ENCODE peak calls at places on chromosome 21, in seven cellular contexts. O is transverse colon, B is NB4, M is AG09319, D is glutamatergic neuron, L is IMR-90, I is dorsolateral prefrontal cortex. J is an unnamed sample.

GRCh38 chr21:44349847-44350772 is 3.3 kb upstream of the TRPM2 start:
- DNase-seq in O (no peak), L (no peak), D (no peak), I (no peak), B (no peak), M (no peak), J (no peak)

GRCh38 chr21:35179990-35180557 is 131.0 kb upstream of the RUNX1 start:
- DNase-seq in M (no peak), B (no peak), L (peak), O (no peak), I (no peak), D (no peak), J (no peak)

GRCh38 chr21:44085491-44086321 is 21.5 kb upstream of the PWP2 start:
- DNase-seq in I (peak), B (peak), D (no peak), L (no peak), O (no peak), M (no peak), J (no peak)

GRCh38 chr21:34545079-34545884 is 33.3 kb upstream of the KCNE1 start:
- DNase-seq in L (peak), O (peak), I (peak), B (peak), D (no peak), M (peak), J (peak)

GRCh38 chr21:38751379-38752050 is 54.2 kb upstream of the ETS2 start:
- DNase-seq in M (no peak), D (no peak), B (peak), I (no peak), O (no peak), L (no peak), J (no peak)

GRCh38 chr21:40952551-40953330 is 105.8 kb upstream of the DSCAM start:
- DNase-seq in M (no peak), O (no peak), B (no peak), D (no peak), L (no peak), I (no peak), J (no peak)

GRCh38 chr21:15209224-15209623 is 144.4 kb upstream of the NRIP1 start:
- DNase-seq in D (no peak), B (no peak), O (no peak), L (no peak), M (no peak), I (no peak), J (no peak)

GRCh38 chr21:34524671-34525601 is 12.9 kb upstream of the KCNE1 start:
- DNase-seq in I (no peak), L (peak), O (no peak), M (no peak), B (no peak), D (no peak), J (no peak)

GRCh38 chr21:33848252-33848953 is 67.2 kb downstream of the ATP5PO start:
- DNase-seq in I (no peak), M (no peak), O (peak), B (no peak), L (no peak), D (no peak), J (no peak)

GRCh38 chr21:38989745-38990423 is 184.2 kb downstream of the ETS2 start:
- DNase-seq in I (no peak), B (no peak), O (no peak), M (peak), D (no peak), L (peak), J (no peak)

GRCh38 chr21:15631342-15631741 is 98.4 kb upstream of the USP25 start:
- DNase-seq in O (no peak), D (no peak), I (no peak), L (peak), B (no peak), M (no peak), J (no peak)

GRCh38 chr21:45326169-45326833 is 38.6 kb upstream of the POFUT2 start:
- DNase-seq in B (no peak), L (peak), M (no peak), I (peak), D (no peak), O (no peak), J (no peak)

GRCh38 chr21:40355076-40355475 is 487.8 kb downstream of the PCP4 start:
- DNase-seq in M (no peak), D (no peak), I (no peak), O (no peak), L (no peak), B (no peak), J (no peak)

GRCh38 chr21:32423320-32423719 is 10.8 kb downstream of the EVA1C start:
- DNase-seq in I (no peak), L (peak), M (no peak), B (no peak), O (no peak), D (no peak), J (no peak)

GRCh38 chr21:15050588-15051377 is 14.0 kb downstream of the NRIP1 start:
- DNase-seq in M (no peak), O (peak), B (no peak), D (no peak), I (no peak), L (no peak), J (no peak)

GRCh38 chr21:33196956-33197374 is 32.8 kb upstream of the IFNAR2 start:
- DNase-seq in B (peak), M (no peak), I (peak), O (peak), D (peak), L (peak), J (peak)

GRCh38 chr21:33394260-33394659 is 9.0 kb upstream of the IFNGR2 start:
- DNase-seq in B (peak), O (peak), D (no peak), L (no peak), I (no peak), M (no peak), J (no peak)

GRCh38 chr21:45867671-45868081 is 113.9 kb upstream of the COL6A1 start:
- DNase-seq in O (no peak), I (no peak), L (no peak), B (no peak), M (no peak), D (no peak), J (no peak)

GRCh38 chr21:34702341-34702807 is 33.6 kb downstream of the CLIC6 start:
- DNase-seq in I (no peak), O (no peak), B (no peak), D (no peak), M (peak), L (peak), J (no peak)

GRCh38 chr21:43274022-43274945 is 105.5 kb downstream of the CRYAA start:
- DNase-seq in L (no peak), M (no peak), O (no peak), I (no peak), B (no peak), D (no peak), J (no peak)

GRCh38 chr21:39860600-39860999 is 6.6 kb upstream of the PCP4 start:
- DNase-seq in I (no peak), L (no peak), B (no peak), M (no peak), O (no peak), D (no peak), J (no peak)

GRCh38 chr21:35202431-35202830 is 153.3 kb upstream of the RUNX1 start:
- DNase-seq in L (peak), M (no peak), O (no peak), I (no peak), B (no peak), D (no peak), J (no peak)

GRCh38 chr21:32977216-32977615 is 48.5 kb upstream of the OLIG2 start:
- DNase-seq in D (no peak), M (no peak), O (no peak), B (no peak), I (peak), L (no peak), J (no peak)

GRCh38 chr21:29189358-29189757 is 58.9 kb downstream of the MAP3K7CL start:
- DNase-seq in I (no peak), O (no peak), B (no peak), M (no peak), L (peak), D (no peak), J (no peak)

GRCh38 chr21:45293726-45294401 is 6.2 kb upstream of the POFUT2 start:
- DNase-seq in O (no peak), D (no peak), I (no peak), M (no peak), B (no peak), L (no peak), J (no peak)

GRCh38 chr21:42124826-42125570 is 53.9 kb downstream of the UMODL1 start:
- DNase-seq in L (no peak), O (no peak), D (no peak), I (no peak), B (no peak), M (no peak), J (no peak)

GRCh38 chr21:42124081-42124480 is 53.0 kb downstream of the UMODL1 start:
- DNase-seq in L (no peak), I (no peak), B (no peak), D (no peak), M (no peak), O (no peak), J (no peak)

GRCh38 chr21:42123509-42123908 is 52.4 kb downstream of the UMODL1 start:
- DNase-seq in I (no peak), D (no peak), O (no peak), B (no peak), M (no peak), L (no peak), J (no peak)

GRCh38 chr21:42127164-42128125 is 56.3 kb downstream of the UMODL1 start:
- DNase-seq in I (no peak), D (no peak), L (no peak), B (no peak), O (no peak), M (no peak), J (no peak)

GRCh38 chr21:42125571-42126544 is 54.7 kb downstream of the UMODL1 start:
- DNase-seq in D (no peak), I (no peak), O (no peak), L (peak), B (peak), M (no peak), J (no peak)
- TF ChIP-seq CTCF in D (no peak), I (no peak), O (no peak), L (no peak), B (peak), M (no peak), J (no peak)

GRCh38 chr21:36584980-36585940 is 105.3 kb upstream of the CLDN14 start:
- DNase-seq in D (no peak), B (peak), O (no peak), L (no peak), M (no peak), I (no peak), J (no peak)

GRCh38 chr21:36583591-36583990 is 103.7 kb upstream of the CLDN14 start:
- DNase-seq in D (no peak), I (no peak), M (no peak), O (no peak), B (no peak), L (no peak), J (no peak)

GRCh38 chr21:36587388-36587787 is 107.5 kb upstream of the CLDN14 start:
- DNase-seq in B (no peak), L (peak), O (no peak), M (no peak), I (no peak), D (no peak), J (no peak)

GRCh38 chr21:36591326-36591970 is 107.5 kb upstream of the SIM2 start:
- DNase-seq in B (no peak), M (no peak), L (no peak), O (no peak), D (no peak), I (no peak), J (no peak)

GRCh38 chr21:36589352-36589971 is 109.5 kb upstream of the SIM2 start:
- DNase-seq in L (peak), D (no peak), M (peak), I (no peak), O (peak), B (peak), J (peak)
- TF ChIP-seq CTCF in L (peak), D (peak), M (peak), I (peak), O (peak), B (peak), J (peak)

DNA sequence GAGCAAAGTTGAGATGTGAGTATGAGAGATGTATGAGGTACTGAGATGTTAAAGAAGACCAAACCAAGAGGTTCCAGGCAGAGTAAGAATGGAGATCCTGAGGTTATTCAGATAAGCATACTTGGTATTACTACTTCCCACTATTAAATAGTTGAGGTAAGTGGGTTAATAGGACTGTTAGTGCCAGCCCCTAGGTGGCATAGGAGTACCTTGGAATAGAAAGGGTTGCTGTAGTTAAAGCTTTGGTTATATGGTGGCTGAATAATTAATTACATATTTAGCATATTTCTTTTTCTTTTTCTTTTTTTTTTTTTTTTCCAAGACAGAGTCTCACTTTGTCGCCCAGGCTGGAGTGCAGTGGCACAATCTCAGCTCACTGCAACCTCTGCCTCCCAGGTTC is 397.9 kb upstream of the TMPRSS15 start:
- DNase-seq in D (no peak), I (no peak), M (no peak), L (no peak), B (peak), O (no peak), J (no peak)
- TF ChIP-seq CTCF in D (no peak), I (no peak), M (no peak), L (no peak), B (peak), O (no peak), J (no peak)

GRCh38 chr21:37746849-37747248 is 169.4 kb downstream of the KCNJ6 start:
- DNase-seq in O (no peak), M (no peak), B (no peak), L (no peak), I (no peak), D (no peak), J (no peak)
- TF ChIP-seq CTCF in O (no peak), M (no peak), B (no peak), L (no peak), I (no peak), D (peak), J (no peak)